ENCODE peak calls at places on chromosomes 12 and 14, in ten cellular contexts. Z is stomach, P is Peyer's patch, V is transverse colon, S is heart left ventricle, A is NB4, U is esophagus muscularis mucosa, B is right lobe of liver, O is GM12878, M is tibial nerve. D is an unnamed sample.

GRCh38 chr14:89853976-89854693 is 100.4 kb downstream of the EFCAB11 start:
- DNase-seq in U (no peak), A (no peak), Z (no peak), B (no peak), S (no peak), O (no peak), M (no peak), V (no peak), P (no peak), D (no peak)

GRCh38 chr12:124390442-124391116 is 95.7 kb downstream of the RFLNA start:
- DNase-seq in S (peak; percentile 65), Z (peak; percentile 59), P (no peak), O (peak; percentile 23), B (no peak), M (no peak), U (no peak), A (peak; percentile 90), V (peak; percentile 63), D (no peak)

GRCh38 chr12:26872623-26873022 is 39.6 kb upstream of the ITPR2 start:
- DNase-seq in V (no peak), S (no peak), P (no peak), U (no peak), O (no peak), A (peak; percentile 77), M (no peak), B (no peak), Z (no peak), D (no peak)

GRCh38 chr12:113440947-113441782 is 19.0 kb downstream of the SDSL start:
- DNase-seq in P (no peak), U (no peak), M (no peak), B (no peak), O (no peak), A (no peak), V (no peak), Z (no peak), S (no peak), D (no peak)

GRCh38 chr12:52740591-52740990 is 36.6 kb downstream of the KRT76 start:
- DNase-seq in U (no peak), P (no peak), S (no peak), M (no peak), A (no peak), Z (no peak), V (no peak), B (no peak), O (no peak), D (peak; percentile 16)

GRCh38 chr14:64337901-64338615 is 43.9 kb upstream of the ESR2 start:
- DNase-seq in B (no peak), U (peak; percentile 93), Z (peak; percentile 31), P (no peak), A (peak; percentile 62), S (no peak), M (no peak), O (no peak), V (peak; percentile 59), D (peak; percentile 57)

GRCh38 chr12:88299567-88300101 is 157.5 kb downstream of the TMTC3 start:
- DNase-seq in V (no peak), U (no peak), P (no peak), Z (no peak), B (no peak), S (no peak), O (peak; percentile 91), M (no peak), A (peak; percentile 29), D (peak; percentile 21)

GRCh38 chr14:37480446-37481290 is 114.4 kb downstream of the FOXA1 start:
- DNase-seq in Z (no peak), B (no peak), A (no peak), S (no peak), O (no peak), V (no peak), U (no peak), P (no peak), M (no peak), D (no peak)

GRCh38 chr14:76006253-76006652 is 20.7 kb downstream of the IFT43 start:
- DNase-seq in S (no peak), A (no peak), O (no peak), B (no peak), U (no peak), M (no peak), V (no peak), Z (no peak), P (no peak), D (no peak)

GRCh38 chr12:120979220-120979861 is 998 bp downstream of the HNF1A start:
- DNase-seq in B (peak; percentile 56), M (no peak), S (no peak), O (no peak), A (no peak), V (no peak), Z (no peak), P (peak; percentile 66), U (no peak), D (no peak)
- TF ChIP-seq POLR2A in B (no peak), M (no peak), S (no peak), O (no peak), A (no peak), V (no peak), Z (no peak), P (peak; percentile 18), U (no peak), D (no peak)

GRCh38 chr12:122422769-122423257 is 344 bp upstream of the CLIP1 start:
- DNase-seq in V (peak; percentile 39), B (peak; percentile 56), M (no peak), U (no peak), Z (no peak), A (peak; percentile 75), S (peak; percentile 25), O (no peak), P (no peak), D (peak; percentile 56)

GRCh38 chr12:122421263-122421814 is 1.1 kb downstream of the CLIP1 start:
- DNase-seq in B (peak; percentile 79), M (peak; percentile 32), U (peak; percentile 93), V (peak; percentile 52), S (peak; percentile 43), O (no peak), A (peak; percentile 80), Z (peak; percentile 35), P (no peak), D (peak; percentile 69)

GRCh38 chr12:122423258-122424165 is 1.0 kb upstream of the CLIP1 start:
- DNase-seq in S (peak; percentile 28), U (peak; percentile 92), P (no peak), V (peak; percentile 31), B (no peak), A (peak; percentile 63), O (no peak), Z (no peak), M (no peak), D (peak; percentile 32)

GRCh38 chr12:122420471-122421262 is 1.8 kb downstream of the CLIP1 start:
- DNase-seq in A (no peak), P (no peak), S (no peak), U (no peak), M (no peak), B (no peak), O (no peak), Z (no peak), V (no peak), D (peak; percentile 29)

GRCh38 chr12:122421815-122422737 is at the start of gene CLIP1:
- DNase-seq in V (peak; percentile 70), Z (peak; percentile 72), U (peak; percentile 92), B (peak; percentile 76), S (peak; percentile 72), M (peak; percentile 35), P (peak; percentile 82), O (no peak), A (peak; percentile 84), D (peak; percentile 68)
- TF ChIP-seq POLR2A in V (peak; percentile 40), Z (no peak), U (peak; percentile 53), B (peak; percentile 89), S (no peak), M (peak; percentile 84), P (peak; percentile 80), O (peak; percentile 72), A (peak; percentile 39), D (peak; percentile 19)

GRCh38 chr12:104060791-104061190 is 3.5 kb upstream of the HCFC2 start:
- DNase-seq in B (no peak), P (no peak), M (no peak), V (no peak), O (no peak), Z (no peak), S (no peak), U (no peak), A (no peak), D (no peak)

GRCh38 chr12:104064842-104065441 is 611 bp downstream of the HCFC2 start:
- DNase-seq in S (peak; percentile 24), Z (no peak), B (peak; percentile 56), U (no peak), V (peak; percentile 21), M (no peak), A (peak; percentile 47), P (no peak), O (no peak), D (peak; percentile 58)

GRCh38 chr12:104063712-104064030 is 660 bp upstream of the HCFC2 start:
- DNase-seq in P (no peak), V (no peak), U (no peak), A (no peak), M (no peak), Z (no peak), S (no peak), B (no peak), O (peak; percentile 15), D (no peak)

GRCh38 chr12:104059963-104060362 is 4.4 kb upstream of the HCFC2 start:
- DNase-seq in A (peak; percentile 30), U (no peak), B (no peak), M (no peak), S (no peak), Z (no peak), V (no peak), P (no peak), O (no peak), D (no peak)

DNA sequence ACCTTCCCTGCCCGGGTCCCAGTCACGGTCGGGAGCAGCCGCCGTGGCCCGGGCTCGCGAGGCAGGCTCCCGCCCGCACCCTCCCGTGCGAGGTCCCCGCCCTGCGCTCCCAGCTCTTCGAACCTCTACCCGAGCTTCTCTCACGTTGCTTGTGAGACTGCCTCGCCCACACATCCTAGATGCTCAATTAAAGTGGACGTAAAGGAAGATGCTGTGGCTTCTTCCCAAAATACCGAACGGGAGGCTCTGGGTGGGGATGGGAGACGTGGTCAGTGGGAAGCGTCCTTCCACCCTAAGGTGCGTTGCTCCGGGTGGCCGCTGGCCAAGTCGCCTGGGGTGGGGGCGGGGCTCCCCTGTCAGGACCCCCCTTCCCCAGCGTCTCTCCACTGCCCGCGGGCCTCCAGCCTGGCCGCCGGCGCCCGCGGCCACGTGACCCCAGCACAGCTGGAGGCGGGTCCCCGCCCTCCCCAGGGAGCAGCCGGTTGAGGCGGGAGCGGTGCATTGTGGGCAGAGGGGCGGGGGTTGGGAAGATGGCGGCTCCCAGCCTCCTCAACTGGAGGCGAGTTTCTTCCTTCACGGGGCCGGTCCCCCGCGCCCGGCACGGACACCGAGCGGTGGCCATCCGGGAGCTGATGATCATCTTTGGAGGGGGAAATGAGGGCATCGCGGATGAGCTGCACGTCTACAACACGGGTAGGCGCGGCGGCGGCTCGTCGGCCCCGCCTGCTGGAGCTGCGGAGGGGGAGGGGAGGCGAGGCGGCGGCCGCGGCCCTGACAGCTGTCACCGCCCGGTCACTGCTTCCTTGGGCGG is at the start of gene HCFC2:
- DNase-seq in Z (peak; percentile 91), M (peak; percentile 85), V (peak; percentile 93), O (peak; percentile 61), A (peak; percentile 94), P (peak; percentile 95), S (peak; percentile 94), B (peak; percentile 95), U (peak; percentile 97), D (peak; percentile 94)
- TF ChIP-seq POLR2A in Z (no peak), M (peak; percentile 87), V (peak; percentile 62), O (peak; percentile 81), A (peak; percentile 39), P (peak; percentile 33), S (no peak), B (peak; percentile 73), U (peak; percentile 41), D (peak; percentile 66)

GRCh38 chr12:109775172-109775881 is 57.9 kb downstream of the TRPV4 start:
- DNase-seq in O (no peak), S (peak; percentile 68), B (peak; percentile 82), P (peak; percentile 86), Z (peak; percentile 82), A (peak; percentile 81), M (peak; percentile 54), V (peak; percentile 82), U (no peak), D (peak; percentile 87)
- TF ChIP-seq POLR2A in O (no peak), S (no peak), B (no peak), P (no peak), Z (no peak), A (no peak), M (no peak), V (no peak), U (no peak), D (no peak)